ENCODE peak calls at places on chromosome 15, in six cellular contexts. One of them, this sample, is unnamed.

GRCh38 chr15:70932397-70932796 is 39.8 kb downstream of the LRRC49 start:
- DNase-seq in ovary: no peak
- DNase-seq in pancreas: no peak
- DNase-seq in astrocyte of the cerebellum: no peak
- DNase-seq in AG09309: no peak
- DNase-seq in heart left ventricle: no peak
- DNase-seq in this sample: no peak

GRCh38 chr15:31326729-31327673 is at the start of gene KLF13:
- DNase-seq in ovary: no peak
- DNase-seq in heart left ventricle: peak; percentile 88
- DNase-seq in AG09309: no peak
- DNase-seq in pancreas: peak; percentile 87
- DNase-seq in astrocyte of the cerebellum: no peak
- DNase-seq in this sample: peak; percentile 85

GRCh38 chr15:69451951-69452701 is 492 bp upstream of the RPLP1 start:
- DNase-seq in heart left ventricle: no peak
- DNase-seq in AG09309: no peak
- DNase-seq in astrocyte of the cerebellum: peak; percentile 20
- DNase-seq in pancreas: no peak
- DNase-seq in ovary: no peak
- DNase-seq in this sample: peak; percentile 63

GRCh38 chr15:61011576-61012336 is 217.3 kb downstream of the RORA start:
- DNase-seq in ovary: no peak
- DNase-seq in pancreas: no peak
- DNase-seq in astrocyte of the cerebellum: no peak
- DNase-seq in AG09309: no peak
- DNase-seq in heart left ventricle: no peak
- DNase-seq in this sample: no peak

GRCh38 chr15:20355256-20355868 is 186.2 kb downstream of the GOLGA6L6 start:
- DNase-seq in AG09309: no peak
- DNase-seq in ovary: no peak
- DNase-seq in astrocyte of the cerebellum: no peak
- DNase-seq in pancreas: no peak
- DNase-seq in heart left ventricle: peak; percentile 58
- DNase-seq in this sample: no peak

GRCh38 chr15:37900286-37901221 is 33.9 kb upstream of the TMCO5A start:
- DNase-seq in ovary: no peak
- DNase-seq in heart left ventricle: no peak
- DNase-seq in astrocyte of the cerebellum: no peak
- DNase-seq in pancreas: no peak
- DNase-seq in AG09309: no peak
- DNase-seq in this sample: no peak

GRCh38 chr15:96232335-96232734 is 98.2 kb upstream of the NR2F2 start:
- DNase-seq in heart left ventricle: no peak
- DNase-seq in ovary: no peak
- DNase-seq in AG09309: no peak
- DNase-seq in pancreas: no peak
- DNase-seq in astrocyte of the cerebellum: no peak
- DNase-seq in this sample: no peak

GRCh38 chr15:58608129-58608590 is 141.3 kb downstream of the ADAM10 start:
- DNase-seq in pancreas: no peak
- DNase-seq in astrocyte of the cerebellum: no peak
- DNase-seq in ovary: no peak
- DNase-seq in heart left ventricle: no peak
- DNase-seq in AG09309: peak; percentile 57
- DNase-seq in this sample: no peak

GRCh38 chr15:82014989-82015388 is 30.8 kb downstream of the MEX3B start:
- DNase-seq in ovary: no peak
- DNase-seq in astrocyte of the cerebellum: no peak
- DNase-seq in heart left ventricle: no peak
- DNase-seq in AG09309: no peak
- DNase-seq in pancreas: no peak
- DNase-seq in this sample: no peak

GRCh38 chr15:78992416-78993256 is 47.8 kb upstream of the CTSH start:
- DNase-seq in heart left ventricle: peak; percentile 38
- DNase-seq in pancreas: no peak
- DNase-seq in ovary: no peak
- DNase-seq in AG09309: no peak
- DNase-seq in astrocyte of the cerebellum: no peak
- DNase-seq in this sample: peak; percentile 69

GRCh38 chr15:32852771-32853170 is 135.0 kb downstream of the GREM1 start:
- DNase-seq in pancreas: no peak
- DNase-seq in AG09309: no peak
- DNase-seq in astrocyte of the cerebellum: no peak
- DNase-seq in heart left ventricle: no peak
- DNase-seq in ovary: no peak
- DNase-seq in this sample: no peak

GRCh38 chr15:31214864-31215489 is 111.7 kb upstream of the KLF13 start:
- DNase-seq in pancreas: no peak
- DNase-seq in ovary: peak; percentile 38
- DNase-seq in AG09309: no peak
- DNase-seq in heart left ventricle: peak; percentile 77
- DNase-seq in astrocyte of the cerebellum: no peak
- DNase-seq in this sample: peak; percentile 88

GRCh38 chr15:91223902-91224301 is 123.8 kb downstream of the SV2B start:
- DNase-seq in astrocyte of the cerebellum: no peak
- DNase-seq in pancreas: no peak
- DNase-seq in ovary: no peak
- DNase-seq in AG09309: no peak
- DNase-seq in heart left ventricle: no peak
- DNase-seq in this sample: no peak

GRCh38 chr15:38029741-38030140 is 95.3 kb downstream of the TMCO5A start:
- DNase-seq in astrocyte of the cerebellum: no peak
- DNase-seq in heart left ventricle: no peak
- DNase-seq in pancreas: no peak
- DNase-seq in ovary: no peak
- DNase-seq in AG09309: no peak
- DNase-seq in this sample: no peak

GRCh38 chr15:56919708-56920637 is 1.5 kb downstream of the TCF12 start:
- DNase-seq in pancreas: peak; percentile 71
- DNase-seq in astrocyte of the cerebellum: peak; percentile 26
- DNase-seq in heart left ventricle: no peak
- DNase-seq in AG09309: no peak
- DNase-seq in ovary: peak; percentile 51
- DNase-seq in this sample: peak; percentile 47

GRCh38 chr15:80264031-80264430 is 12.0 kb upstream of the CTXND1 start:
- DNase-seq in heart left ventricle: no peak
- DNase-seq in AG09309: no peak
- DNase-seq in pancreas: no peak
- DNase-seq in ovary: no peak
- DNase-seq in astrocyte of the cerebellum: peak; percentile 11
- DNase-seq in this sample: no peak

GRCh38 chr15:58070801-58071418 is 5.4 kb upstream of the ALDH1A2 start:
- DNase-seq in heart left ventricle: peak; percentile 77
- DNase-seq in ovary: peak; percentile 53
- DNase-seq in astrocyte of the cerebellum: peak; percentile 34
- DNase-seq in AG09309: peak; percentile 8
- DNase-seq in pancreas: peak; percentile 81
- DNase-seq in this sample: peak; percentile 59

GRCh38 chr15:76006136-76006778 is 6.0 kb downstream of the NRG4 start:
- DNase-seq in ovary: no peak
- DNase-seq in pancreas: no peak
- DNase-seq in astrocyte of the cerebellum: peak; percentile 15
- DNase-seq in heart left ventricle: no peak
- DNase-seq in AG09309: no peak
- DNase-seq in this sample: no peak

GRCh38 chr15:28178290-28178689 is 79.2 kb upstream of the OCA2 start:
- DNase-seq in heart left ventricle: no peak
- DNase-seq in astrocyte of the cerebellum: no peak
- DNase-seq in pancreas: no peak
- DNase-seq in ovary: no peak
- DNase-seq in AG09309: no peak
- DNase-seq in this sample: no peak

GRCh38 chr15:82674873-82675272 is 27.7 kb upstream of the CPEB1 start:
- DNase-seq in AG09309: no peak
- DNase-seq in ovary: no peak
- DNase-seq in astrocyte of the cerebellum: no peak
- DNase-seq in heart left ventricle: no peak
- DNase-seq in pancreas: no peak
- DNase-seq in this sample: no peak

GRCh38 chr15:44541282-44541958 is 4.5 kb downstream of the EIF3J start:
- DNase-seq in AG09309: peak; percentile 58
- DNase-seq in pancreas: no peak
- DNase-seq in heart left ventricle: no peak
- DNase-seq in ovary: no peak
- DNase-seq in astrocyte of the cerebellum: peak; percentile 78
- DNase-seq in this sample: no peak

GRCh38 chr15:43518073-43518761 is 809 bp downstream of the MAP1A start:
- DNase-seq in heart left ventricle: no peak
- DNase-seq in pancreas: no peak
- DNase-seq in ovary: peak; percentile 44
- DNase-seq in AG09309: no peak
- DNase-seq in astrocyte of the cerebellum: peak; percentile 12
- DNase-seq in this sample: no peak

GRCh38 chr15:81074773-81075172 is 59.3 kb upstream of the CFAP161 start:
- DNase-seq in ovary: no peak
- DNase-seq in astrocyte of the cerebellum: no peak
- DNase-seq in pancreas: no peak
- DNase-seq in heart left ventricle: no peak
- DNase-seq in AG09309: no peak
- DNase-seq in this sample: no peak

GRCh38 chr15:78175333-78175732 is 26.2 kb downstream of the IDH3A start:
- DNase-seq in heart left ventricle: no peak
- DNase-seq in astrocyte of the cerebellum: no peak
- DNase-seq in AG09309: no peak
- DNase-seq in pancreas: no peak
- DNase-seq in ovary: no peak
- DNase-seq in this sample: no peak

GRCh38 chr15:74243431-74243830 is 7.3 kb downstream of the CCDC33 start:
- DNase-seq in AG09309: no peak
- DNase-seq in astrocyte of the cerebellum: no peak
- DNase-seq in heart left ventricle: no peak
- DNase-seq in pancreas: no peak
- DNase-seq in ovary: no peak
- DNase-seq in this sample: no peak

GRCh38 chr15:78058401-78058935 is 19.0 kb downstream of the TBC1D2B start:
- DNase-seq in heart left ventricle: no peak
- DNase-seq in AG09309: no peak
- DNase-seq in pancreas: no peak
- DNase-seq in astrocyte of the cerebellum: no peak
- DNase-seq in ovary: no peak
- DNase-seq in this sample: no peak

GRCh38 chr15:72197045-72197459 is 535 bp downstream of the GRAMD2A start:
- DNase-seq in AG09309: no peak
- DNase-seq in heart left ventricle: no peak
- DNase-seq in astrocyte of the cerebellum: no peak
- DNase-seq in pancreas: no peak
- DNase-seq in ovary: no peak
- DNase-seq in this sample: no peak
- H3K4me3 ChIP-seq in AG09309: no peak overlapping the region
- H3K4me3 ChIP-seq in heart left ventricle: peak overlapping the region; percentile 48
- H3K4me3 ChIP-seq in astrocyte of the cerebellum: peak overlapping the region; percentile 27
- H3K4me3 ChIP-seq in pancreas: peak overlapping the region; percentile 44
- H3K4me3 ChIP-seq in ovary: peak overlapping the region; percentile 29
- H3K4me3 ChIP-seq in this sample: peak overlapping the region; percentile 57

GRCh38 chr15:33915571-33916407 is 52.5 kb upstream of the CHRM5 start:
- DNase-seq in pancreas: no peak
- DNase-seq in ovary: peak; percentile 14
- DNase-seq in heart left ventricle: no peak
- DNase-seq in astrocyte of the cerebellum: no peak
- DNase-seq in AG09309: no peak
- DNase-seq in this sample: no peak
- H3K4me3 ChIP-seq in pancreas: no peak overlapping the region
- H3K4me3 ChIP-seq in ovary: no peak overlapping the region
- H3K4me3 ChIP-seq in heart left ventricle: no peak overlapping the region
- H3K4me3 ChIP-seq in astrocyte of the cerebellum: no peak overlapping the region
- H3K4me3 ChIP-seq in AG09309: no peak overlapping the region
- H3K4me3 ChIP-seq in this sample: no peak overlapping the region

GRCh38 chr15:39784638-39785037 is 2.0 kb upstream of the FSIP1 start:
- DNase-seq in ovary: no peak
- DNase-seq in AG09309: no peak
- DNase-seq in heart left ventricle: no peak
- DNase-seq in pancreas: no peak
- DNase-seq in astrocyte of the cerebellum: no peak
- DNase-seq in this sample: no peak

GRCh38 chr15:39785139-39785538 is 2.5 kb upstream of the FSIP1 start:
- DNase-seq in heart left ventricle: no peak
- DNase-seq in AG09309: no peak
- DNase-seq in ovary: no peak
- DNase-seq in astrocyte of the cerebellum: no peak
- DNase-seq in pancreas: no peak
- DNase-seq in this sample: no peak

GRCh38 chr15:39783244-39783820 is 691 bp upstream of the FSIP1 start:
- DNase-seq in AG09309: no peak
- DNase-seq in heart left ventricle: no peak
- DNase-seq in ovary: no peak
- DNase-seq in pancreas: no peak
- DNase-seq in astrocyte of the cerebellum: no peak
- DNase-seq in this sample: no peak

GRCh38 chr15:39782441-39783138 is at the start of gene FSIP1:
- DNase-seq in AG09309: peak; percentile 85
- DNase-seq in astrocyte of the cerebellum: peak; percentile 90
- DNase-seq in pancreas: peak; percentile 95
- DNase-seq in heart left ventricle: peak; percentile 98
- DNase-seq in ovary: peak; percentile 96
- DNase-seq in this sample: peak; percentile 98

GRCh38 chr15:39784125-39784524 is 1.5 kb upstream of the FSIP1 start:
- DNase-seq in astrocyte of the cerebellum: no peak
- DNase-seq in AG09309: no peak
- DNase-seq in pancreas: no peak
- DNase-seq in ovary: no peak
- DNase-seq in heart left ventricle: no peak
- DNase-seq in this sample: no peak
- H3K4me3 ChIP-seq in astrocyte of the cerebellum: peak overlapping the region; percentile 78
- H3K4me3 ChIP-seq in AG09309: peak overlapping the region; percentile 4
- H3K4me3 ChIP-seq in pancreas: no peak overlapping the region
- H3K4me3 ChIP-seq in ovary: no peak overlapping the region
- H3K4me3 ChIP-seq in heart left ventricle: peak overlapping the region; percentile 70
- H3K4me3 ChIP-seq in this sample: peak overlapping the region; percentile 90

DNA sequence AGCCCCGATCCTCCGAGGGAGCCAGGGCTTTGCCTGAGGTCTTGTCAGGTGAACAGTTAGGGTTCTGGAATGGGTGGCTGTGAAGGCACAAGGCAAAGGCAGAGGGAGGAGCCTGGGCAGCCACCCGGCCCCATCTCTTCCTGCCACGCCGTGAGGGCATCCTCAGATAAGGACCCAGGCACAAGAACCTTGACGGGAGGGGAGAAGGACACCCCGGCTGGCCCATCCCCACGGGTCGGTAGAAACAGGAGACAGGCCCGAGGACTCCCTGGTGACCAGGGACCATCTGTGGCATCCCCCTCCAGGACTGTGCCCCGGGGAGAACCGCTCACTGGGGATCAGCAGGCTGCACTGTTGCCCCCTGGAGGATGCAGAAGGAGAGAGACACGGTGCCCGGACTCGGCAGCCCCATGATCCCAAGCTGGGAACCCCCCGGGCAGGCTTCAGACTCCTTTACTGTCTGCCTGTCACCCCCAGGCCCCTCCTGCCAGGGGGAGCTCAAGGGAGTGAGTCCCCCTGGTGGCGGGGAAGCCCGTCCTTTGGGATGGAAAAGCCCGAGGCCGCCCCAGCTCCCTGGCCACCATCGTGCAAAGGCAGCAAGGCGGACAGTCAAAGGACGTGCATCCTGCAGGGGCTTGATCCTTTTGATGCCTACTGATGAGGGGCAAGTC is 12.3 kb upstream of the PCSK6 start:
- DNase-seq in AG09309: no peak
- DNase-seq in pancreas: no peak
- DNase-seq in astrocyte of the cerebellum: no peak
- DNase-seq in heart left ventricle: no peak
- DNase-seq in ovary: no peak
- DNase-seq in this sample: peak; percentile 54
- H3K4me3 ChIP-seq in AG09309: no peak overlapping the region
- H3K4me3 ChIP-seq in pancreas: no peak overlapping the region
- H3K4me3 ChIP-seq in astrocyte of the cerebellum: no peak overlapping the region
- H3K4me3 ChIP-seq in heart left ventricle: no peak overlapping the region
- H3K4me3 ChIP-seq in ovary: no peak overlapping the region
- H3K4me3 ChIP-seq in this sample: no peak overlapping the region